ENCODE peak calls at places on chromosomes 2 and 18, in six cellular contexts. H is K562, X is spleen, Y is WERI-Rb-1, L is ascending aorta, E is PC-9. A is an unnamed sample.

GRCh38 chr2:161990741-161991140 is 83.3 kb downstream of the DPP4 start:
- DNase-seq in H (no peak), E (no peak), Y (no peak), L (no peak), X (no peak), A (no peak)

GRCh38 chr18:183769-184168 is 25.4 kb downstream of the USP14 start:
- DNase-seq in L (no peak), X (no peak), H (peak), E (no peak), Y (no peak), A (no peak)

GRCh38 chr2:187547353-187547979 is 6.8 kb downstream of the TFPI start:
- DNase-seq in L (peak), Y (peak), E (peak), X (no peak), H (peak), A (no peak)

GRCh38 chr2:155703917-155704316 is 628.6 kb downstream of the NR4A2 start:
- DNase-seq in H (no peak), Y (no peak), X (no peak), L (no peak), E (no peak), A (no peak)

GRCh38 chr2:15364561-15364960 is 196.6 kb downstream of the NBAS start:
- DNase-seq in X (no peak), E (no peak), H (no peak), L (no peak), Y (no peak), A (no peak)

GRCh38 chr2:130241041-130241707 is 42.9 kb upstream of the TUBA3E start:
- DNase-seq in L (no peak), H (no peak), Y (no peak), E (peak), X (no peak), A (no peak)

GRCh38 chr2:76080154-76080553 is 369.4 kb upstream of the GCFC2 start:
- DNase-seq in E (no peak), H (no peak), Y (peak), X (no peak), L (no peak), A (no peak)

GRCh38 chr2:239006886-239007285 is 159.0 kb downstream of the TWIST2 start:
- DNase-seq in Y (no peak), L (no peak), E (peak), H (no peak), X (no peak), A (no peak)

GRCh38 chr2:189204322-189204941 is 24.9 kb upstream of the COL5A2 start:
- DNase-seq in Y (no peak), X (no peak), E (no peak), L (no peak), H (peak), A (no peak)

GRCh38 chr2:29012211-29012681 is 31.1 kb downstream of the TOGARAM2 start:
- DNase-seq in L (no peak), E (no peak), Y (peak), X (peak), H (no peak), A (peak)

GRCh38 chr2:1874101-1874865 is 130.0 kb upstream of the PXDN start:
- DNase-seq in E (no peak), X (no peak), H (no peak), L (no peak), Y (no peak), A (no peak)

GRCh38 chr2:231037731-231038482 is 584 bp downstream of the C2orf72 start:
- DNase-seq in H (peak), L (no peak), Y (peak), X (no peak), E (no peak), A (peak)

GRCh38 chr2:118374974-118375745 is 286.9 kb downstream of the INSIG2 start:
- DNase-seq in L (no peak), X (no peak), H (no peak), E (no peak), Y (no peak), A (no peak)
- TF ChIP-seq CTCF in L (no peak), X (no peak), H (no peak), E (no peak), Y (no peak), A (no peak)

GRCh38 chr2:60818272-60818671 is 62.2 kb downstream of the PAPOLG start:
- DNase-seq in L (peak), Y (no peak), X (no peak), E (no peak), H (peak), A (no peak)
- TF ChIP-seq CTCF in L (no peak), Y (peak), X (peak), E (peak), H (peak), A (no peak)

DNA sequence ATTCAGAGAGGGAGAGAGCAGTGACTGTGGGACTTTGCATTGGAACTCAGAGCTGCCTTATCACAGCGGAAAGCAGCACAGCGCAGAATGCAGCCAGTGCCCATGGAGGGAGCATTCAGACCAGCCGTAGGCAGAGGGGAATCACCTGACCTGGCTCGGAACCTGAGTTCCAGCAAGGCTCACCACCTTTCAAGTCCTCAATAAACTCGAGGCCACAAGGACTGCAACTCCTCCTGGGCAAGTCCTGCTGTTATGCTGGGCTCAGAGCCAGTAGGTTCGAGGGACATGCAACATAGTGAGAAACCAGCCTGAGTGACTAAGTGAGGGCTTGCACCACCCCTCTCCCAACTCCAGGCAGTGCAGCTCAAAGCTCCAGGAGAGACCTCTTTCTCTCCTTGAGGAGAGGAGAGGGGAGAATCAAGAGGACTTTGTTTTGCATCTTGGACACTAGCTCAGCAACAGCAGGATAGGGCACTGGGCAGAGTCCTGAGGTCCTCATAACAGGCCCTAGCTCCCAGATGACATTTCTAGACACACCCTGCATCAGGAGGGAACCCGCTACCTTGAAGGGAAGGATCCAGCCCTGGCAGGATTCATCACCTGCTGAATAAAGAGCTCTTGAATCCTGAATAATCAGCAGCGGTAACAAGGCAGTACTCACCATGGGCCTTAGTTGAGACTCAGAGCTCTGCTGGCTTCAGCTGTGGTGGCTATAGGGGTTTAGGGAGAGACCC is 136.8 kb upstream of the OTOS start:
- DNase-seq in Y (no peak), L (peak), X (no peak), H (no peak), E (no peak), A (no peak)
- TF ChIP-seq CTCF in Y (no peak), L (peak), X (no peak), H (no peak), E (no peak), A (no peak)

GRCh38 chr18:26960901-26961300 is 95.4 kb upstream of the AQP4 start:
- DNase-seq in H (no peak), L (no peak), X (no peak), Y (no peak), E (no peak), A (no peak)

GRCh38 chr18:26961805-26962204 is 96.3 kb upstream of the AQP4 start:
- DNase-seq in L (no peak), X (no peak), H (no peak), Y (no peak), E (no peak), A (no peak)

GRCh38 chr18:26965206-26965605 is 99.7 kb upstream of the AQP4 start:
- DNase-seq in H (no peak), L (no peak), X (no peak), Y (no peak), E (no peak), A (no peak)

GRCh38 chr18:26963292-26963691 is 97.8 kb upstream of the AQP4 start:
- DNase-seq in X (no peak), L (no peak), Y (no peak), E (no peak), H (no peak), A (no peak)
- TF ChIP-seq CTCF in X (no peak), L (no peak), Y (no peak), E (peak), H (no peak), A (no peak)

GRCh38 chr2:12717191-12717987 is 653 bp downstream of the TRIB2 start:
- DNase-seq in X (peak), H (peak), E (peak), Y (peak), L (peak), A (peak)
- TF ChIP-seq CTCF in X (peak), H (peak), E (peak), Y (peak), L (peak), A (peak)

GRCh38 chr2:229273384-229274338 is 2.6 kb upstream of the PID1 start:
- DNase-seq in X (no peak), L (peak), H (peak), Y (peak), E (peak), A (peak)
- TF ChIP-seq CTCF in X (peak), L (peak), H (peak), Y (peak), E (peak), A (peak)

GRCh38 chr18:22203892-22204536 is 34.6 kb downstream of the GATA6 start:
- DNase-seq in H (no peak), X (no peak), L (no peak), Y (no peak), E (no peak), A (no peak)
- TF ChIP-seq CTCF in H (no peak), X (no peak), L (no peak), Y (no peak), E (no peak), A (no peak)

GRCh38 chr2:85769987-85770362 is 16.2 kb downstream of the ATOH8 start:
- DNase-seq in Y (no peak), H (no peak), X (no peak), L (no peak), E (no peak), A (no peak)

GRCh38 chr2:85768713-85769112 is 14.9 kb downstream of the ATOH8 start:
- DNase-seq in X (no peak), L (no peak), H (no peak), Y (no peak), E (no peak), A (no peak)

GRCh38 chr2:85767803-85768665 is 14.2 kb downstream of the ATOH8 start:
- DNase-seq in Y (no peak), E (no peak), H (no peak), X (no peak), L (no peak), A (no peak)

GRCh38 chr2:85770369-85770768 is 16.6 kb downstream of the ATOH8 start:
- DNase-seq in L (no peak), E (no peak), H (no peak), X (no peak), Y (no peak), A (no peak)

GRCh38 chr2:85769236-85769986 is 15.6 kb downstream of the ATOH8 start:
- DNase-seq in X (no peak), H (peak), Y (peak), L (no peak), E (no peak), A (peak)
- TF ChIP-seq CTCF in X (no peak), H (peak), Y (peak), L (peak), E (peak), A (peak)

A was measured in nephron progenitor cell.